ENCODE peak calls at places on chromosome 14, in four cellular contexts. J is MM.1S, O is GM23338, Y is GM23248. T is an unnamed sample. For H3F3A, the result is how much of the 10 kb centered on the place peaks cover.

GRCh38 chr14:32468955-32469354 is 139.9 kb downstream of the AKAP6 start:
- DNase-seq in J (no peak), O (no peak), Y (peak), T (no peak)

GRCh38 chr14:39762576-39763401 is 330.6 kb upstream of the FBXO33 start:
- DNase-seq in J (peak), O (no peak), Y (no peak), T (no peak)

GRCh38 chr14:53696217-53696965 is 260.2 kb downstream of the BMP4 start:
- DNase-seq in J (no peak), O (no peak), Y (no peak), T (no peak)

GRCh38 chr14:75711796-75712211 is 50.8 kb downstream of the TTLL5 start:
- DNase-seq in J (no peak), O (peak), Y (peak), T (peak)

GRCh38 chr14:93112891-93113677 is 2.6 kb downstream of the ITPK1 start:
- DNase-seq in J (peak), O (peak), Y (peak), T (peak)

GRCh38 chr14:64510127-64510808 is 5.7 kb downstream of the ZBTB1 start:
- DNase-seq in J (no peak), O (no peak), Y (peak), T (no peak)

GRCh38 chr14:60965402-60965801 is 15.5 kb downstream of the TRMT5 start:
- DNase-seq in J (no peak), O (no peak), Y (peak), T (no peak)

GRCh38 chr14:95381726-95382125 is 62.0 kb upstream of the CLMN start:
- DNase-seq in J (no peak), O (no peak), Y (no peak), T (no peak)

GRCh38 chr14:59305836-59306555 is 117.5 kb downstream of the DAAM1 start:
- DNase-seq in J (no peak), O (no peak), Y (peak), T (no peak)

GRCh38 chr14:32286602-32287001 is 42.5 kb upstream of the AKAP6 start:
- DNase-seq in J (peak), O (no peak), Y (no peak), T (no peak)

GRCh38 chr14:39827901-39828655 is 395.8 kb upstream of the FBXO33 start:
- DNase-seq in J (peak), O (no peak), Y (no peak), T (no peak)

GRCh38 chr14:104424406-104425072 is 155.0 kb upstream of the C14orf180 start:
- DNase-seq in J (no peak), O (no peak), Y (no peak), T (peak)

GRCh38 chr14:31834616-31835015 is 242.5 kb upstream of the ARHGAP5 start:
- DNase-seq in J (no peak), O (no peak), Y (no peak), T (no peak)

GRCh38 chr14:73771848-73772705 is 57.9 kb upstream of the PNMA1 start:
- DNase-seq in J (peak), O (peak), Y (peak), T (peak)

GRCh38 chr14:68469208-68469713 is 323.6 kb downstream of the ZFP36L1 start:
- DNase-seq in J (no peak), O (no peak), Y (no peak), T (no peak)

GRCh38 chr14:91417983-91418386 is 365 bp upstream of the CCDC88C start:
- DNase-seq in J (peak), O (peak), Y (peak), T (peak)

GRCh38 chr14:75911883-75912282 is 69.9 kb downstream of the TGFB3 start:
- DNase-seq in J (no peak), O (peak), Y (no peak), T (peak)

GRCh38 chr14:64126548-64126947 is 167.6 kb downstream of the ESR2 start:
- DNase-seq in J (no peak), O (no peak), Y (no peak), T (no peak)

GRCh38 chr14:94890755-94891154 is 120.8 kb upstream of the GSC start:
- DNase-seq in J (no peak), O (no peak), Y (no peak), T (no peak)

GRCh38 chr14:39576726-39577125 is 144.5 kb upstream of the FBXO33 start:
- DNase-seq in J (no peak), O (no peak), Y (peak), T (no peak)

GRCh38 chr14:45698462-45699134 is 445.6 kb upstream of the MIS18BP1 start:
- DNase-seq in J (no peak), O (no peak), Y (no peak), T (no peak)

GRCh38 chr14:45185110-45185814 is 49.5 kb downstream of the FANCM start:
- DNase-seq in J (no peak), O (no peak), Y (peak), T (no peak)

GRCh38 chr14:90740081-90740480 is 76.1 kb downstream of the TTC7B start:
- DNase-seq in J (no peak), O (no peak), Y (no peak), T (no peak)

GRCh38 chr14:68603682-68604360 is 189.0 kb downstream of the ZFP36L1 start:
- DNase-seq in J (no peak), O (no peak), Y (no peak), T (no peak)

GRCh38 chr14:37669242-37669641 is 73.8 kb downstream of the TTC6 start:
- DNase-seq in J (no peak), O (no peak), Y (no peak), T (no peak)

GRCh38 chr14:60014402-60014801 is 77.3 kb upstream of the PCNX4 start:
- DNase-seq in J (no peak), O (no peak), Y (no peak), T (no peak)

GRCh38 chr14:93028724-93029076 is 87.0 kb downstream of the ITPK1 start:
- DNase-seq in J (no peak), O (no peak), Y (no peak), T (no peak)

GRCh38 chr14:45068396-45068795 is 15.5 kb upstream of the PRPF39 start:
- DNase-seq in J (peak), O (no peak), Y (no peak), T (no peak)

GRCh38 chr14:101252443-101253214 is 308.7 kb upstream of the DIO3 start:
- DNase-seq in J (no peak), O (no peak), Y (no peak), T (no peak)

GRCh38 chr14:78197088-78197487 is 26.9 kb downstream of the NRXN3 start:
- DNase-seq in J (no peak), O (no peak), Y (no peak), T (no peak)

GRCh38 chr14:78196323-78196722 is 26.1 kb downstream of the NRXN3 start:
- DNase-seq in J (no peak), O (no peak), Y (no peak), T (no peak)

DNA sequence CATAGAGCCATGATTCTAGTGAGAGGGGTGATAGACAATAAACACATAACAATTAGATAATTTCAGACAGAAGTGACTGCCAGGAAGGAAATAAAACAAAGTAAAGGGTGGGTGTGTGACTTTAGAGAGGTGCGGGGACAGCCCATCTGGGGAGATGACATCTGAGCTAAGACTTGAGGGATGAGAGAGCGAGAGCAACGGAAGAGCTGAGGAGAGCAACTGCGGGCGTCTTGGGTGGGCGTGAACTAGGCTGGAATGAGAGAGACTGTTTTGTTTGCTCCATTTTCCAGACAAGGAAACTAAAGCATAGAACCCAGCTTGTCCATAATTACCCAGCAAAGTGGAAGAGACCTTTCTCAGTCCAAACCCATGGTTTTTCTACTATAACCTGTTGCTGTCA is 25.3 kb downstream of the NRXN3 start:
- DNase-seq in J (no peak), O (no peak), Y (no peak), T (no peak)
- H3F3A ChIP-seq in J (under half), O (under half), Y (under half), T (under half)

DNA sequence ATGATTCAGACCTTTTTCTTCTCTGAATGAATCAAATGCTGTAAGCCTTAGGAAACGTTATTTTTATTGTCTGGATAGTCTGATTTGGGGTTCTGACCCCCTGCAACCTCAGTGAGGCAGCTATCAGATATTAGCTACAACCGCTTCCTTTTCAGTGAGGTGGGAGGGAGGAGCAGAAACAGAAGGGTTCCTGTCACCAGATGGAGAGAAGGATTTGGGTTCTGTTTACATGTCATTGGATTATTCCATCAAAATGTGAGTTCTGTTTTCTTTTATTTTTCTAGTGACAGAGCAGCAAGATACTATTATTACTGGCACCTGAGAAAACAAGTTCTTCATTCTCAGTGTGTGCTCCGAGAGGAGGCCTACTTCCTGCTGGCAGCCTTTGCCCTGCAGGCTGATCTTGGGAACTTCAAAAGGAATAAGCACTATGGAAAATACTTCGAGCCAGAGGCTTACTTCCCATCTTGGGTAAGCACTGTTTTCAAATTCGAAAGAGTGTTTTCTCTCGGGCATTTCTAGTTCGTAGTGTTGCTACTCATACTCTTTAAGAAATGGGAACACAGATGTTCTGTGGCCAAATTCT is 52.8 kb downstream of the FRMD6 start:
- DNase-seq in J (no peak), O (peak), Y (no peak), T (no peak)
- H3F3A ChIP-seq in J (under half), O (under half), Y (half or more), T (under half)

GRCh38 chr14:99391671-99392070 is 89.0 kb downstream of the SETD3 start:
- DNase-seq in J (no peak), O (no peak), Y (peak), T (no peak)

GRCh38 chr14:99387880-99388279 is 92.8 kb downstream of the SETD3 start:
- DNase-seq in J (peak), O (no peak), Y (no peak), T (no peak)

GRCh38 chr14:99384446-99385417 is 95.9 kb downstream of the SETD3 start:
- DNase-seq in J (no peak), O (no peak), Y (no peak), T (no peak)

GRCh38 chr14:99389171-99389826 is 91.4 kb downstream of the SETD3 start:
- DNase-seq in J (no peak), O (peak), Y (peak), T (peak)

DNA sequence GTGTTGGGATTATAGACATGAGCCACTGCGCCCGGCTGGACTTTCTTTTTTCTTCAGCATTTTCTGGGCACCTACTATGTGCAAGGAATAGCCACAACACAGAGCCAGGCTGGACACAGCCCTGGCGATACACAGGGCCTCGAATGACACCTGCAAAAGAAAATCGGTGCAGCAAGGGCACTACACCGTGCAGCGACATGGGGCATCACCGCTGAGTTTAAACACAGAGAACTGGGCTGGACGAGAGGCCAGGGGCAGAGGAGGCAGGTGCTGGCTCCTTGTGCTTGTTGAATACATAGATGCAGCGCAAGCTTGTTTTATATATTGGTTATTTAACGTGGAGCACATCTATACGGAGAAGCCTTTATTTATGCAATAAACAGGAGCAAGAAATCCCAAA is 92.4 kb downstream of the SETD3 start:
- DNase-seq in J (no peak), O (no peak), Y (no peak), T (no peak)
- H3F3A ChIP-seq in J (under half), O (under half), Y (under half), T (under half)

DNA sequence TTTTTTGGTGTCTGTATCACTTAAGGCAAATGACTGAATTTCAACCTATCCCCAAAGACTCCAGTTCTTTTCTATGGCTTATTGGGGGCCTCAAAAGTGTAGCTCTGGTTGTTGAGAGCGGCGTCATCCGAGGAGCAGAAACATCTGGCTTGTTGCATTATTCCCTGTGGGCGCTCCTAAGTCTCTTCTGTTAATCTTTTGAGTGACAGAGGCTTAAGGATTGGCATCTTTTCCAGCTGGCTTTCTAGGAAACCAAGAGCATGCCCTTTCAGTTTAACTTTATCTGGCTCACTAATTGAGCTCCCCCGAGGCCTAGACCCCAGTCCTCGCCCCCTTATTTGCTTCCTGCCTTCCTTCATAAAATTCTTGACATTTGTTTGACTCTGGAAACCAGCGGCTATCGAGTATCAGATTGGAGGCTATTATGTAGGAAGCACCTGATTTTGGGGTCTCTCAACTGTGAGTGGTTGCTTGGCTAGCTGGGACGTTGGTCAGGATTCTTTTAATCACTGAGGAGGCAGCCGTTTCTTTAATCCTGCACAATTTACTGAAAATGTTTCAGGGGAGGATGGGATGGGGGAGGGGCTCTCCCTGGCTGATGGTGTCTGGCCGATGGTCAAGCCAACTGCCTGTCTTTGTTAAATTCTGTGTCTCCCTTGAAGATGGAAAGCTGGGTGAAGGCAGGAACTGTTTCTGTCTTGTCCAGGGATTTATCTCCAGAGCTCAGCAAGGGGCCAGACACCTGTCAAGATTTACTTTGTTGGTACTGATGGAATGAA is 3.1 kb downstream of the SMOC1 start:
- DNase-seq in J (no peak), O (peak), Y (peak), T (peak)
- H3F3A ChIP-seq in J (under half), O (under half), Y (under half), T (under half)

GRCh38 chr14:105448706-105449111 is 25.9 kb upstream of the CRIP2 start:
- DNase-seq in J (no peak), O (peak), Y (peak), T (peak)
- H3F3A ChIP-seq in J (under half), O (under half), Y (under half), T (under half)

GRCh38 chr14:20384321-20384720 is 29.0 kb downstream of the TEP1 start:
- DNase-seq in J (no peak), O (no peak), Y (no peak), T (no peak)

GRCh38 chr14:20388159-20388558 is 25.1 kb downstream of the TEP1 start:
- DNase-seq in J (no peak), O (peak), Y (no peak), T (peak)

GRCh38 chr14:20384886-20385285 is 28.4 kb downstream of the TEP1 start:
- DNase-seq in J (no peak), O (no peak), Y (no peak), T (no peak)

GRCh38 chr14:20387577-20387976 is 25.7 kb downstream of the TEP1 start:
- DNase-seq in J (no peak), O (no peak), Y (no peak), T (no peak)

DNA sequence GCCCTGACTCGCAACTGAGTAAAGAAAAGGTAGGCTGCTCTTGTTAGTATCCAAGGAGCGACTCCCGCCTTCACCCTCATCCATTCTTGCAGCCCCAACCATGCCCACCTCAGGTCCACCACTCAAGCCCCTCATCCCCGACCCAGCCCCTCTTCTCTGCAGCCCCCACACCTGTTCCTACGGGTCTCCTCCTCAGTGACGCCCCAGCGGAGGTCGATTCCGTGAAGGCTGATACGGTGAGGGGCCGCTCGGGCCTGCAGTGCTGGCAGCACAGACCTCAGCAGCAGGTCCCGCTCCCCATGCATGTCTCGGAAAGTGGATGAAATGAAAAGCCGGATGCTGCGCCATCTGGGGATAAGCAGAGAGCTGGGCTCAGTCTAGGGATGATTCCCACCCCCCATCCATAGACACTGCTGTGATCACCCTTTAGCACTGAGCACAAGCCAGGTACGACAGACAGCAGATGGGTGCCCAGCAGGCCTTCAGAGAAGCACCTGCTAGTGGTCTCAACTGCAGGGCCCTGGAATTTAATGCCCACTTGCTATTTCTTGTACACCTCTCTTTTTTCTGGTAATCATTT is 26.9 kb downstream of the TEP1 start:
- DNase-seq in J (no peak), O (no peak), Y (no peak), T (no peak)
- H3F3A ChIP-seq in J (under half), O (under half), Y (under half), T (under half)

GRCh38 chr14:69769623-69770022 is 2.7 kb downstream of the SRSF5 start:
- DNase-seq in J (no peak), O (no peak), Y (no peak), T (no peak)
- H3F3A ChIP-seq in J (under half), O (under half), Y (half or more), T (half or more)

GRCh38 chr14:102931580-102932285 is 9.3 kb downstream of the AMN start:
- DNase-seq in J (no peak), O (no peak), Y (no peak), T (no peak)
- H3F3A ChIP-seq in J (under half), O (under half), Y (under half), T (under half)

T was measured in neural progenitor cell.